ENCODE peak calls at places on chromosomes 11 and 22, in seven cellular contexts. R, D, W, E, H, T and Y are unnamed samples. For H3K36me3, the result is how much of the 10 kb centered on the place peaks cover.

GRCh38 chr11:17770048-17770652 is 35.6 kb downstream of the KCNC1 start:
- DNase-seq in R (no peak), H (no peak), E (no peak), W (peak), T (no peak), D (no peak), Y (peak)

GRCh38 chr11:17405232-17406005 is 17.0 kb upstream of the KCNJ11 start:
- DNase-seq in R (peak), T (peak), D (no peak), E (peak), W (peak), H (peak), Y (no peak)

GRCh38 chr11:9605742-9606141 is 32.3 kb downstream of the WEE1 start:
- DNase-seq in R (no peak), D (no peak), E (no peak), H (no peak), W (no peak), T (no peak), Y (no peak)

GRCh38 chr11:96215094-96215782 is 127.8 kb downstream of the MAML2 start:
- DNase-seq in E (no peak), W (no peak), H (peak), R (no peak), T (peak), D (no peak), Y (no peak)

GRCh38 chr11:58928691-58929090 is 10.6 kb upstream of the GLYATL1 start:
- DNase-seq in R (no peak), W (no peak), T (no peak), D (no peak), E (no peak), H (no peak), Y (no peak)

GRCh38 chr22:46934172-46934745 is 171.8 kb downstream of the TBC1D22A start:
- DNase-seq in R (no peak), W (no peak), H (no peak), T (no peak), E (no peak), D (no peak), Y (no peak)

GRCh38 chr11:104060820-104061219 is 24.4 kb downstream of the DDI1 start:
- DNase-seq in E (no peak), W (no peak), T (no peak), D (no peak), H (no peak), R (no peak), Y (no peak)

GRCh38 chr11:17921620-17922473 is 91.0 kb downstream of the SERGEF start:
- DNase-seq in D (no peak), E (no peak), H (peak), R (no peak), T (peak), W (no peak), Y (no peak)

GRCh38 chr11:63510360-63511130 is 4.7 kb downstream of the LGALS12 start:
- DNase-seq in H (peak), E (peak), R (no peak), D (no peak), T (no peak), W (no peak), Y (no peak)

GRCh38 chr11:47399860-47400812 is 8.3 kb upstream of the SLC39A13 start:
- DNase-seq in H (no peak), E (no peak), T (no peak), W (no peak), R (no peak), D (no peak), Y (no peak)

GRCh38 chr22:46436595-46437163 is 100.7 kb downstream of the CELSR1 start:
- DNase-seq in E (no peak), R (no peak), H (peak), W (no peak), D (no peak), T (peak), Y (no peak)

GRCh38 chr22:50317178-50317577 is 9.6 kb downstream of the DENND6B start:
- DNase-seq in R (no peak), E (peak), W (no peak), D (no peak), H (no peak), T (no peak), Y (peak)

GRCh38 chr11:89220684-89221339 is 43.1 kb downstream of the TYR start:
- DNase-seq in T (no peak), E (no peak), W (no peak), D (no peak), H (no peak), R (no peak), Y (no peak)

GRCh38 chr11:133928628-133929059 is 28.1 kb downstream of the IGSF9B start:
- DNase-seq in R (no peak), T (no peak), E (no peak), D (no peak), H (peak), W (peak), Y (peak)

GRCh38 chr11:69588270-69588669 is 52.7 kb upstream of the CCND1 start:
- DNase-seq in H (peak), T (peak), E (no peak), D (no peak), R (no peak), W (no peak), Y (no peak)

GRCh38 chr11:115663790-115664189 is 159.6 kb upstream of the CADM1 start:
- DNase-seq in E (no peak), W (no peak), R (no peak), H (no peak), D (no peak), T (no peak), Y (no peak)

GRCh38 chr11:34269031-34269430 is 88.8 kb downstream of the ABTB2 start:
- DNase-seq in D (no peak), R (no peak), H (peak), T (no peak), W (no peak), E (no peak), Y (no peak)

GRCh38 chr22:46230262-46230901 is 19.7 kb downstream of the CDPF1 start:
- DNase-seq in R (no peak), H (no peak), E (no peak), T (no peak), D (no peak), W (no peak), Y (no peak)

GRCh38 chr22:36301851-36302250 is 48.9 kb downstream of the APOL1 start:
- DNase-seq in D (no peak), H (peak), E (no peak), W (no peak), T (peak), R (no peak), Y (no peak)

GRCh38 chr11:64334764-64335741 is 5.0 kb upstream of the CCDC88B start:
- DNase-seq in D (no peak), W (no peak), H (peak), T (peak), E (peak), R (peak), Y (peak)

GRCh38 chr11:110337570-110338193 is 41.3 kb upstream of the RDX start:
- DNase-seq in E (no peak), T (peak), R (no peak), H (peak), D (no peak), W (no peak), Y (no peak)

GRCh38 chr11:128026596-128026995 is 560.8 kb downstream of the ETS1 start:
- DNase-seq in T (peak), W (no peak), R (no peak), E (no peak), H (peak), D (no peak), Y (peak)

GRCh38 chr11:113681282-113681681 is 24.8 kb downstream of the TMPRSS5 start:
- DNase-seq in E (no peak), T (no peak), D (no peak), H (no peak), W (no peak), R (no peak), Y (no peak)

GRCh38 chr11:16169541-16169940 is 186.8 kb downstream of the SOX6 start:
- DNase-seq in D (no peak), R (no peak), T (peak), H (peak), W (no peak), E (no peak), Y (no peak)

GRCh38 chr22:24430431-24431308 is 3.3 kb downstream of the ADORA2A start:
- DNase-seq in T (no peak), D (no peak), E (no peak), W (no peak), H (no peak), R (no peak), Y (no peak)

GRCh38 chr11:104146421-104146820 is 17.5 kb downstream of the PDGFD start:
- DNase-seq in T (no peak), D (no peak), H (peak), R (no peak), E (no peak), W (no peak), Y (no peak)

GRCh38 chr11:107609384-107610218 is 18.7 kb downstream of the ELMOD1 start:
- DNase-seq in R (no peak), T (no peak), H (no peak), W (no peak), E (no peak), D (no peak), Y (no peak)

GRCh38 chr11:27472398-27473016 is at the start of gene LGR4:
- DNase-seq in W (peak), R (peak), H (peak), E (peak), D (peak), T (peak), Y (peak)

GRCh38 chr22:43829448-43829821 is 17.3 kb upstream of the EFCAB6 start:
- DNase-seq in H (peak), W (no peak), T (peak), E (peak), D (no peak), R (peak), Y (no peak)

GRCh38 chr22:19766506-19767426 is 6.2 kb downstream of the TBX1 start:
- DNase-seq in T (no peak), E (peak), W (no peak), R (peak), H (no peak), D (peak), Y (no peak)

GRCh38 chr11:59283825-59284772 is 71.4 kb upstream of the MPEG1 start:
- DNase-seq in D (no peak), R (no peak), W (no peak), E (no peak), H (peak), T (peak), Y (no peak)

GRCh38 chr22:19610518-19611253 is 86.5 kb upstream of the CLDN5 start:
- DNase-seq in D (no peak), E (no peak), H (no peak), T (no peak), R (no peak), W (no peak), Y (no peak)

GRCh38 chr11:69880041-69880802 is 61.0 kb upstream of the FGF3 start:
- DNase-seq in H (no peak), R (peak), T (no peak), W (no peak), D (no peak), E (peak), Y (no peak)

GRCh38 chr22:26629988-26630761 is 8.4 kb downstream of the CRYBA4 start:
- DNase-seq in W (no peak), T (no peak), E (no peak), D (no peak), H (no peak), R (no peak), Y (no peak)

GRCh38 chr22:27930246-27931060 is 11.4 kb upstream of the PITPNB start:
- DNase-seq in H (no peak), T (peak), D (no peak), W (no peak), E (no peak), R (no peak), Y (no peak)

GRCh38 chr11:16843307-16843706 is 104.9 kb downstream of the C11orf58 start:
- DNase-seq in R (no peak), D (no peak), T (no peak), H (no peak), E (no peak), W (no peak), Y (no peak)

GRCh38 chr11:104130161-104130560 is 33.8 kb downstream of the PDGFD start:
- DNase-seq in W (no peak), D (no peak), R (no peak), H (no peak), T (no peak), E (no peak), Y (no peak)

GRCh38 chr11:87347441-87347840 is 309.7 kb downstream of the TMEM135 start:
- DNase-seq in D (no peak), T (no peak), H (no peak), W (no peak), R (no peak), E (no peak), Y (no peak)

GRCh38 chr11:3000032-3000961 is 8.2 kb upstream of the NAP1L4 start:
- DNase-seq in E (peak), H (peak), T (peak), W (peak), D (no peak), R (peak), Y (no peak)

GRCh38 chr11:46987183-46987582 is 50.6 kb downstream of the CSTPP1 start:
- DNase-seq in D (no peak), W (no peak), E (no peak), T (no peak), R (no peak), H (no peak), Y (no peak)

GRCh38 chr11:445765-446588 is 4.1 kb upstream of the PTDSS2 start:
- DNase-seq in T (no peak), H (no peak), D (no peak), R (no peak), E (peak), W (no peak), Y (no peak)

GRCh38 chr11:442611-443081 is 835 bp upstream of the ANO9 start:
- DNase-seq in H (no peak), W (no peak), E (peak), T (no peak), D (no peak), R (no peak), Y (no peak)

GRCh38 chr11:444397-445144 is 2.8 kb upstream of the ANO9 start:
- DNase-seq in D (no peak), W (no peak), H (peak), T (peak), R (peak), E (peak), Y (no peak)

GRCh38 chr11:441418-442274 is at the start of gene ANO9:
- DNase-seq in T (no peak), E (peak), W (peak), H (no peak), R (peak), D (no peak), Y (peak)

DNA sequence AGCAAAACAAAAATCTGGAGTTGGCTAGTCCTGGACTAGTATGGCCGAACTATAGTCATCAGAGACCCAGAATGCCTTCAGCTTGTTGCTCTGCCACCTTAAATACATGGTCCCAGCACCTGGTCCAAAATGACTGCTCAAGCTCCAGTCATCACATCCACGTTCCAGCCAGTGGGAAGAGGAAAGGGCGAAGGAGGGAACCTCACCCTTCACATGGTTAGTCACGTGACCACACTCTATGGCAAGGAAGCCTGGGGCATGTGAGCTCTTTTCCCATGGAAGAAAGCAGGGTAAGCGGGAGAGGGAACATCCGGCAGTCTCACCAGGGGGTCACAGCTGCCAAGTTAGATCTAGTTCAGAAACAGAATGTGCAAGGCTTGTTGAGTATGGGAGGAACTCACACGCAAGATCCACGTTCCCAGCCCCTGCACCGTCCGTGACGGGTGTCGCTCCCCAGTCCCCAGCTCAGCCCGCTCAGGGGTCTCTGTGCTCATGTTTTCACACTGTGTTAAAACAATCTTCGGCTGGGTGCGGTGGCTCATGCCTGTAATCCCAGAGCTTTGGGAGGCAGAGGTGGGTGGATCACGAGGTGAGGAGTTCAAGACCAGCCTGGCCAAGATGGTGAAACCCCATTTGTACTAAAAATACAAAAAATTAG is 1.9 kb upstream of the ANO9 start:
- DNase-seq in E (peak), W (no peak), D (no peak), H (no peak), R (no peak), T (peak), Y (no peak)
- H3K36me3 ChIP-seq in E (under half), W (under half), D (under half), H (under half), R (under half), T (under half), Y (under half)

GRCh38 chr11:93530468-93530826 is 12.7 kb downstream of the SMCO4 start:
- DNase-seq in D (no peak), R (no peak), E (no peak), W (no peak), T (no peak), H (no peak), Y (no peak)
- H3K27ac ChIP-seq in D (no peak), R (peak), E (peak), W (peak), T (no peak), H (no peak), Y (no peak)

GRCh38 chr11:32288276-32288675 is 147.1 kb downstream of the WT1 start:
- DNase-seq in W (no peak), H (no peak), D (no peak), E (no peak), T (no peak), R (no peak), Y (no peak)
- TF ChIP-seq CTCF in W (no peak), H (peak), D (no peak), E (no peak), T (no peak), R (no peak), Y (no peak)

DNA sequence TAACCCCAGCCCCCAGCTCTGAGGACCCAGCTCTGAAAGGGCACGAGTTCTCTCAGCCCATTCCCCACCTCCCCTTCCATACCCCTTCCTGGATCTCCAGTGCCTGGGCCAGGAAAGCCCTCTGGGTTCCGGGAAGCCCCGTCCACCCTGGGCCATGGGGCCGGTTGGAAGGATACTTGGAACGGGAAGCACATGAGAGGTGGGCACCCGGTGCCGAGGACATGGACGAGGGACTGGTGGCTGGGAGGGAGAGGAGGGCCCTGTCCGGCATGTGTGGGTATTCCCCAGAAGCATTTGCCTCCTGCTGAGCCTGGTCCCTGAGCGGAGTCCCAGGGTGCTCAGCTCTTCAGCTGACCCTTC is 5.2 kb upstream of the HINFP start:
- DNase-seq in T (no peak), W (no peak), E (no peak), R (no peak), D (no peak), H (no peak), Y (no peak)
- H3K36me3 ChIP-seq in T (under half), W (under half), E (half or more), R (under half), D (under half), H (under half), Y (under half)

DNA sequence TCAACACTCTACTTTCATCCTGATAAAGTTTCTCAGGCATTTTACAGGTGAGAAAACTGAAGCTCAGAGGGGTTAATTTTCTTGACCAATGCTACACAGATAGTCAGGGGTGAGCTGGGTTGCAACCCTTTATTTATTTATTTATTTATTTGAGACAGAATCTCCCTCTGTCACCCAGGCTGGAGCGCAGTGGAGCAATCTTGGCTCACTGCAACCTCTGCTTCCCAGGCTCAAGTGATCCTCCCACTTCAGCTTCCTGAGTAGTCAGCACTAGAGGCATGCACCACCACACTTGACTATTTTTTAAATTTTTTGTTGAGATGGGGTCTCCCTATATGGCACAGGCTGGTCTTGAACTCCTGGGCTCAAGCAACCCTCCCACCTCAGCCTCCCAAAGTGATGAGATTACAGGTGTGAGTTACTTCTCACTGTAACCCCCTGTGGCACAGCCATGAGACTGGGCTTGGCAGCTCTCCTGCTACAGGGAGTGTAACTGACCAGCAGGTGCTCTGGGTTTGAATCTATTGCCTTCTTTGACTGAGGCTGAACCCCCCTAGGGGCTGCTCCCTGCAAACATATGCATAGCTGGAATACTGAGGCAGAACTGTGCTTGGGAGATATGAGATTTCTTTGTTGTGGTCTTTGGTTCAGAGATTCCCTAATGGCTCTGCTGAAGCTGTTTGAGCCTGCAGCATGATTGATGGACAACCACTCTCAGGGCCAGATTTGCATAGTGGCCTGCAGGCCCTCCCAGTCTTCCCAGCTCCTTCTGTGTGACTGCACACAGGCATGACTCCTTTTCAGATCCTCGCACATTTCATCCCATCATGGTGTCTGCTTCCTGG is 6.1 kb downstream of the C11orf96 start:
- DNase-seq in T (no peak), D (no peak), H (no peak), E (no peak), R (no peak), W (no peak), Y (no peak)
- H3K27ac ChIP-seq in T (no peak), D (no peak), H (no peak), E (no peak), R (no peak), W (no peak), Y (no peak)

GRCh38 chr11:102794382-102794781 is 3.6 kb downstream of the MMP1 start:
- DNase-seq in T (peak), H (peak), D (no peak), R (no peak), E (no peak), W (no peak), Y (no peak)
- TF ChIP-seq CTCF in T (peak), H (peak), D (no peak), R (no peak), E (peak), W (no peak), Y (peak)

DNA sequence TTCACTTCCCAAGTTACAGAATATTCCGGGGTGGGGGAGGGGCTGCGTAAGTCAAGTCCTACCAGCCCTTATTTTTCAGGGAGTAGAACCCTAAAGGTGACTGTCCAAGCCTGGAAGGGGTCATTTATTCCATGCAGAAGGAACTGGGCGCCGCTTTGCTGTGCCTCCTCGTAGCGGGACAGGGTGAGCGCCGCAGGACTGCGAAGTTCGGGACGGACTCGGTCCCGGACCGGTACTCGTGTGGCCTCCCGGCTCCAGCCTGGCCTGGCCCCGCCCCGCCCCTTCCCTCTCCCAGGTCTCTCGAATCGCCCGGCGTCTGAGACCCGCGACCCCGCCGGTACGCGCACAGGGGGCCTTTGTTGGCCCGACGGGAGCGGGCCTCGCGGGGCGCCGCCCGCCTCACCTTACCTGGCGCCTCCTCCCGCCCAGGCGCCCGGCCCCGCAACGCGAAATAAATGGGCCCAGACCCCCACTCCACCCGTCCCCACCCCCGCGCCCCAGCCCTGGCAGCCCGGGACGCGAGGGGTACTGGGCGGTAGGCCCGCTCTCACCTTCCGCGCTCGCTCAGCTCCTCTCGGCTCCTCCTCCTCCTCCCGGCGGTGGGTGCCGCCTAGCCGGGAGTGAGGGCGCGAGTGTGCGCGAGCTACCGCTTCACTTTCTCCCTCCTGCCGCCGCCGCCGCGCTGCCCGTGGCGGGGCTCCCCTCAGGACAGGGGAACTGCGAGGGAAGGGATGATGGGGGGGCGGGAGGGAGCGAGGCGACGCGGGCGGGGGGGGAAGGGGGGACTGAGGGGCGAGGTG is 693 bp downstream of the PAK1 start:
- DNase-seq in D (peak), E (peak), H (peak), W (peak), T (no peak), R (peak), Y (no peak)
- H3K36me3 ChIP-seq in D (under half), E (under half), H (under half), W (under half), T (under half), R (under half), Y (under half)